ENCODE peak calls at places on chromosomes 7 and 10, in four cellular contexts. R, G, X and B are unnamed samples.

GRCh38 chr10:132193907-132194552 is 7.3 kb downstream of the DPYSL4 start:
- DNase-seq in G (no peak), X (no peak), R (peak; percentile 67), B (no peak)

GRCh38 chr7:3835102-3835501 is 534.0 kb downstream of the SDK1 start:
- DNase-seq in G (no peak), X (no peak), R (no peak), B (no peak)

GRCh38 chr10:71461457-71461856 is 64.7 kb downstream of the CDH23 start:
- DNase-seq in G (no peak), X (no peak), R (no peak), B (no peak)

GRCh38 chr10:116106611-116107010 is 166.4 kb downstream of the GFRA1 start:
- DNase-seq in X (no peak), G (no peak), R (no peak), B (no peak)

GRCh38 chr10:78752708-78753107 is 316.1 kb upstream of the ZMIZ1 start:
- DNase-seq in G (no peak), R (no peak), X (no peak), B (no peak)

GRCh38 chr7:128155100-128155763 is 85.8 kb upstream of the LEP start:
- DNase-seq in X (no peak), R (no peak), G (no peak), B (no peak)

GRCh38 chr7:100674441-100675407 is 1.2 kb downstream of the GNB2 start:
- DNase-seq in X (no peak), R (peak; percentile 79), G (peak; percentile 38), B (peak; percentile 78)

GRCh38 chr10:48536916-48537890 is 67.7 kb downstream of the ARHGAP22 start:
- DNase-seq in X (peak; percentile 54), G (no peak), R (no peak), B (no peak)

GRCh38 chr7:50664461-50664922 is 99.3 kb upstream of the DDC start:
- DNase-seq in R (no peak), X (no peak), G (no peak), B (no peak)

GRCh38 chr7:107879400-107880035 is 11.5 kb upstream of the DLD start:
- DNase-seq in G (no peak), R (no peak), X (no peak), B (no peak)

GRCh38 chr7:42550706-42551470 is 313.9 kb upstream of the GLI3 start:
- DNase-seq in G (no peak), X (no peak), R (no peak), B (no peak)

GRCh38 chr10:782751-783648 is 93.5 kb upstream of the DIP2C start:
- DNase-seq in R (no peak), G (no peak), X (peak; percentile 42), B (peak; percentile 60)

GRCh38 chr7:115178831-115179230 is 256.9 kb downstream of the MDFIC start:
- DNase-seq in G (no peak), X (no peak), R (no peak), B (no peak)

GRCh38 chr10:120431356-120431755 is 25.7 kb upstream of the PLPP4 start:
- DNase-seq in R (no peak), G (no peak), X (no peak), B (no peak)

GRCh38 chr10:94357193-94357592 is 5.5 kb downstream of the NOC3L start:
- DNase-seq in X (no peak), G (no peak), R (no peak), B (no peak)

GRCh38 chr10:116598326-116598725 is 7.6 kb downstream of the PNLIPRP1 start:
- DNase-seq in X (no peak), R (no peak), G (no peak), B (no peak)

GRCh38 chr10:77286851-77287250 is 350.8 kb downstream of the KCNMA1 start:
- DNase-seq in X (no peak), G (no peak), R (no peak), B (no peak)

GRCh38 chr10:61897671-61898434 is 3.6 kb upstream of the ARID5B start:
- DNase-seq in R (peak; percentile 65), G (peak; percentile 38), X (peak; percentile 80), B (no peak)

GRCh38 chr10:50610364-50610763 is 13.4 kb downstream of the SGMS1 start:
- DNase-seq in R (no peak), X (no peak), G (peak; percentile 76), B (no peak)

GRCh38 chr10:3066317-3066931 is 924 bp upstream of the PFKP start:
- DNase-seq in R (peak; percentile 73), X (no peak), G (peak; percentile 24), B (no peak)

GRCh38 chr7:14252458-14252857 is 263.0 kb upstream of the ETV1 start:
- DNase-seq in R (no peak), G (no peak), X (no peak), B (no peak)

GRCh38 chr7:148567524-148567923 is 23.0 kb upstream of the C7orf33 start:
- DNase-seq in X (no peak), G (no peak), R (no peak), B (no peak)

GRCh38 chr7:52325237-52325636 is 710.2 kb upstream of the POM121L12 start:
- DNase-seq in X (no peak), G (no peak), R (no peak), B (no peak)

GRCh38 chr7:137978464-137979237 is 23.2 kb downstream of the CREB3L2 start:
- DNase-seq in R (peak; percentile 70), X (peak; percentile 89), G (peak; percentile 76), B (no peak)

GRCh38 chr10:43262043-43262901 is 4.6 kb downstream of the RASGEF1A start:
- DNase-seq in X (peak; percentile 54), G (no peak), R (no peak), B (no peak)

GRCh38 chr7:41916450-41916927 is 213.6 kb upstream of the INHBA start:
- DNase-seq in R (no peak), G (no peak), X (no peak), B (no peak)

GRCh38 chr10:110860576-110861241 is 11.0 kb upstream of the PDCD4 start:
- DNase-seq in X (no peak), R (no peak), G (no peak), B (no peak)

GRCh38 chr7:25353744-25354143 is 125.5 kb upstream of the NPVF start:
- DNase-seq in X (no peak), G (no peak), R (no peak), B (no peak)

GRCh38 chr7:46970486-46970885 is 611.4 kb downstream of the TNS3 start:
- DNase-seq in G (no peak), X (no peak), R (no peak), B (no peak)

GRCh38 chr10:51615764-51616298 is 83.6 kb downstream of the CSTF2T start:
- DNase-seq in X (no peak), G (no peak), R (no peak), B (no peak)

DNA sequence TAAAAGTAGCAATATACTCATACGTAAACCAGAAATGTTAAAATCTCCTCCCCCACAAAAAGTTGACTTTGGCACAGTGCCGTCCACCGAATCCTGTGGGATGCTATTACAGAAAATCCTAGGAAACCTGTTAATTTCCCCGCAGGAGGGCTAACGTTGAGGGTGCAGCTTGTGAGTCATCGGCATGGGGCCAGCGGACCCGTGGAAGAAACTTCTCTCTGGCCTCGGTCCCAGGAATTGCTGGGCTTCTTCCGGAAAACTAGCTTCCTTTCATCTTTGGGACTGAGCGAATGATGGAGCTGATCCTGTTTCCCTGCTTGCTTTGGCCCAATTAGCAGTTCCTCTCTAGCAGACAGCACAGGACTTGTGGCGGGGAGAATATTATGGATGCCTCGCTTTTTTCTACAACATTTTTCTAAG is 13.4 kb downstream of the CRYGN start:
- DNase-seq in G (peak; percentile 64), X (peak; percentile 87), R (peak; percentile 77), B (no peak)
- H3K4me1 ChIP-seq in G (peaks cover 12% of the 10 kb centered on the region), X (no peaks in the 10 kb centered on the region), R (peaks cover 3% of the 10 kb centered on the region), B (peaks cover 38% of the 10 kb centered on the region)

GRCh38 chr7:77426521-77427051 is 10.4 kb upstream of the GSAP start:
- DNase-seq in G (no peak), X (no peak), R (no peak), B (no peak)
- H3K4me3 ChIP-seq in G (no peak overlapping the region), X (no peak overlapping the region), R (no peak overlapping the region), B (peak overlapping the region; percentile 20)

GRCh38 chr7:77794000-77794399 is 4.2 kb downstream of the TMEM60 start:
- DNase-seq in R (no peak), G (no peak), X (no peak), B (no peak)
- H3K27ac ChIP-seq in R (no peak overlapping the region), G (no peak overlapping the region), X (no peak overlapping the region), B (no peak overlapping the region)

GRCh38 chr7:87435546-87435945 is 39.9 kb downstream of the ABCB4 start:
- DNase-seq in X (no peak), R (no peak), G (no peak), B (no peak)
- H3K4me1 ChIP-seq in X (no peaks in the 10 kb centered on the region), R (no peaks in the 10 kb centered on the region), G (no peaks in the 10 kb centered on the region), B (no peaks in the 10 kb centered on the region)

DNA sequence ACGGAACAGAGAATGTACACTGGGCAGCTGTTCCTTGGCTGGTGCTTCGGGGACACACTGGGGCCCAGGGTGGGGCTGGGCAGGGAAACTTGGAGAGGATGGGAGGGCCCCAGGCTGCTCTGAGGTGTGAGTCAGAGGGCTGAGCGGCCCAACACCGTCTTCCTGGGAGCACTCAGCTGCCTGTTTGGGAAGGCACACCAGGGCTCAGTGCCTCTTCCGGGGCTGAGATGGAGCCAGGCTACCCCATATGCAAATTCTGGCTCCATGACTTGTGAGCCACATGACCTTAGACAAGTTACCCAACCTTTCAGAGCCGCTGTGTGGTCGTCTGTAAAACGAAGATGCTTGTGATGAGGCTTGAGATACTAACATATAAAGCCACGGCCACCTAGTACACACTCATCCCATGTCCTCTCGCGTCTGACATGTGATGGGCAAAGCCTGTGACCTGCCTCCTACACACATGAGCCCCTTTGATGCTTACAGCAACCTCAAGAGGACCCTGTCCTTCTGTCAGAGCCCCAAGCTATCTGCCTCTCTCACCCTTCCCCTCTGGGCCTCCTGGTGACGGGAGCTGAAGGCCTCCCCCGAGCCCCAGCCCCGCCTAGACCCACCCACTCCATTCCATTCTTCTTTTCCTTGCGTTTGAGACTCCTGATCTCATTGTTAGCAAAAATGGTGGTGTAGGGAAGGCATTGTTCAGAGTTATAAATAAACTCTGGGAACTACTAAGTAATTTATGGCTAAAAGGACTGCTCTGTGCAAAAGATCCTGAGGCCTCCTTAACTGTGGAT is 26.1 kb downstream of the KLRG2 start:
- DNase-seq in G (no peak), R (no peak), X (no peak), B (no peak)
- H3K4me3 ChIP-seq in G (no peak overlapping the region), R (no peak overlapping the region), X (no peak overlapping the region), B (no peak overlapping the region)

DNA sequence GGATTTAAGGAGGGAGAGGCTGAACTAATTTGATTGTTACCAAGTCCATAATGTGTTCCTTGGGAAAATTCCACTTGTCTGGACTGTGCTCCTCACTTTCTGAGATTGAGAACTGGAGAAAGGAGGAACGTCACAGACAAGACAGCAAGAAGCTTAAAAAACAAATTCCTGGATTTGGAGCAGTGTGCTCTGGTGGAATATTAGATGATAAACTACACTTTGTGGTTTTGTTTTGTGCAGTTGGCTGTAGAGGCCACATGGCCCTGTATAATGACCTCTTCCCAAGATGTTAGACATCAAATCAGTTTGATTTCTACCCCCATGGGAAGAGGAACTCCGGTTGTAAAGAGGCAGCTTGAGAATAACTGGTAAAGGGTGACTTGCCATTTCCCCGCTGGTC is 421.3 kb upstream of the GALNT17 start:
- DNase-seq in R (no peak), X (no peak), G (no peak), B (no peak)
- H3K27ac ChIP-seq in R (no peak overlapping the region), X (no peak overlapping the region), G (no peak overlapping the region), B (no peak overlapping the region)